ENCODE peak calls at places on chromosomes 4 and X, in ten cellular contexts. One of them, this sample, is unnamed.
A peak's percentile ranks its signal among the peaks of the same experiment; 100 is the strongest.

GRCh38 chr4:144734522-144734921 is 88.6 kb downstream of the HHIP start:
- DNase-seq in OCI-LY7: no peak
- DNase-seq in ascending aorta: no peak
- DNase-seq in heart left ventricle: no peak
- DNase-seq in psoas muscle: no peak
- DNase-seq in neuronal stem cell: no peak
- DNase-seq in HCT116: no peak
- DNase-seq in lung: no peak
- DNase-seq in NT2/D1: no peak
- DNase-seq in thoracic aorta: no peak
- DNase-seq in this sample: no peak

GRCh38 chr4:173370130-173370476 is 651 bp upstream of the SAP30 start:
- DNase-seq in neuronal stem cell: no peak
- DNase-seq in ascending aorta: peak; percentile 92
- DNase-seq in heart left ventricle: peak; percentile 71
- DNase-seq in thoracic aorta: peak; percentile 60
- DNase-seq in lung: peak; percentile 69
- DNase-seq in NT2/D1: no peak
- DNase-seq in psoas muscle: peak; percentile 66
- DNase-seq in HCT116: no peak
- DNase-seq in OCI-LY7: peak; percentile 77
- DNase-seq in this sample: peak; percentile 92

GRCh38 chrX:139823806-139824205 is 109.0 kb downstream of the ATP11C start:
- DNase-seq in thoracic aorta: no peak
- DNase-seq in neuronal stem cell: no peak
- DNase-seq in heart left ventricle: no peak
- DNase-seq in OCI-LY7: no peak
- DNase-seq in HCT116: no peak
- DNase-seq in psoas muscle: no peak
- DNase-seq in lung: no peak
- DNase-seq in NT2/D1: no peak
- DNase-seq in ascending aorta: no peak
- DNase-seq in this sample: no peak

GRCh38 chr4:6834867-6835266 is 52.3 kb downstream of the KIAA0232 start:
- DNase-seq in OCI-LY7: no peak
- DNase-seq in NT2/D1: no peak
- DNase-seq in thoracic aorta: no peak
- DNase-seq in ascending aorta: no peak
- DNase-seq in heart left ventricle: no peak
- DNase-seq in HCT116: no peak
- DNase-seq in lung: no peak
- DNase-seq in psoas muscle: peak; percentile 55
- DNase-seq in neuronal stem cell: no peak
- DNase-seq in this sample: no peak

GRCh38 chr4:26326791-26327190 is 6.0 kb downstream of the RBPJ start:
- DNase-seq in thoracic aorta: no peak
- DNase-seq in OCI-LY7: no peak
- DNase-seq in lung: no peak
- DNase-seq in heart left ventricle: no peak
- DNase-seq in psoas muscle: no peak
- DNase-seq in neuronal stem cell: no peak
- DNase-seq in NT2/D1: no peak
- DNase-seq in HCT116: no peak
- DNase-seq in ascending aorta: no peak
- DNase-seq in this sample: no peak

GRCh38 chr4:179855471-179855870 is 2387.7 kb upstream of the TENM3 start:
- DNase-seq in neuronal stem cell: no peak
- DNase-seq in thoracic aorta: no peak
- DNase-seq in NT2/D1: no peak
- DNase-seq in ascending aorta: no peak
- DNase-seq in OCI-LY7: no peak
- DNase-seq in psoas muscle: no peak
- DNase-seq in HCT116: no peak
- DNase-seq in lung: no peak
- DNase-seq in heart left ventricle: no peak
- DNase-seq in this sample: no peak

GRCh38 chr4:126023946-126024345 is 709.2 kb downstream of the FAT4 start:
- DNase-seq in psoas muscle: no peak
- DNase-seq in ascending aorta: no peak
- DNase-seq in HCT116: no peak
- DNase-seq in OCI-LY7: no peak
- DNase-seq in neuronal stem cell: no peak
- DNase-seq in lung: no peak
- DNase-seq in thoracic aorta: no peak
- DNase-seq in heart left ventricle: no peak
- DNase-seq in NT2/D1: no peak
- DNase-seq in this sample: no peak

GRCh38 chrX:49039598-49040375 is 3.4 kb downstream of the TFE3 start:
- DNase-seq in ascending aorta: peak; percentile 88
- DNase-seq in psoas muscle: peak; percentile 67
- DNase-seq in heart left ventricle: peak; percentile 59
- DNase-seq in lung: peak; percentile 83
- DNase-seq in NT2/D1: peak; percentile 97
- DNase-seq in HCT116: peak; percentile 75
- DNase-seq in neuronal stem cell: peak; percentile 74
- DNase-seq in thoracic aorta: peak; percentile 42
- DNase-seq in OCI-LY7: peak; percentile 68
- DNase-seq in this sample: peak; percentile 92

GRCh38 chr4:156953951-156954350 is 17.6 kb downstream of the PDGFC start:
- DNase-seq in heart left ventricle: no peak
- DNase-seq in neuronal stem cell: no peak
- DNase-seq in ascending aorta: no peak
- DNase-seq in NT2/D1: no peak
- DNase-seq in lung: no peak
- DNase-seq in psoas muscle: no peak
- DNase-seq in OCI-LY7: no peak
- DNase-seq in thoracic aorta: no peak
- DNase-seq in HCT116: no peak
- DNase-seq in this sample: no peak
- H3K4me1 ChIP-seq in heart left ventricle: peaks cover 56% of the 10 kb centered on the region
- H3K4me1 ChIP-seq in neuronal stem cell: peaks cover 7% of the 10 kb centered on the region
- H3K4me1 ChIP-seq in ascending aorta: peaks cover 45% of the 10 kb centered on the region
- H3K4me1 ChIP-seq in NT2/D1: no peaks in the 10 kb centered on the region
- H3K4me1 ChIP-seq in lung: no peaks in the 10 kb centered on the region
- H3K4me1 ChIP-seq in psoas muscle: peaks cover 39% of the 10 kb centered on the region
- H3K4me1 ChIP-seq in OCI-LY7: no peaks in the 10 kb centered on the region
- H3K4me1 ChIP-seq in thoracic aorta: peaks cover 84% of the 10 kb centered on the region
- H3K4me1 ChIP-seq in HCT116: peaks cover 15% of the 10 kb centered on the region
- H3K4me1 ChIP-seq in this sample: peaks cover 3% of the 10 kb centered on the region

GRCh38 chr4:105633241-105633640 is 75.2 kb downstream of the INTS12 start:
- DNase-seq in lung: no peak
- DNase-seq in OCI-LY7: no peak
- DNase-seq in HCT116: no peak
- DNase-seq in ascending aorta: no peak
- DNase-seq in psoas muscle: no peak
- DNase-seq in neuronal stem cell: no peak
- DNase-seq in heart left ventricle: no peak
- DNase-seq in NT2/D1: no peak
- DNase-seq in thoracic aorta: no peak
- DNase-seq in this sample: no peak

GRCh38 chr4:105634402-105634801 is 74.1 kb downstream of the INTS12 start:
- DNase-seq in psoas muscle: no peak
- DNase-seq in NT2/D1: no peak
- DNase-seq in lung: no peak
- DNase-seq in heart left ventricle: no peak
- DNase-seq in thoracic aorta: no peak
- DNase-seq in HCT116: no peak
- DNase-seq in neuronal stem cell: no peak
- DNase-seq in ascending aorta: no peak
- DNase-seq in OCI-LY7: no peak
- DNase-seq in this sample: no peak

GRCh38 chr4:105632599-105632998 is 75.9 kb downstream of the INTS12 start:
- DNase-seq in lung: no peak
- DNase-seq in NT2/D1: no peak
- DNase-seq in neuronal stem cell: no peak
- DNase-seq in thoracic aorta: no peak
- DNase-seq in HCT116: no peak
- DNase-seq in heart left ventricle: no peak
- DNase-seq in OCI-LY7: no peak
- DNase-seq in psoas muscle: no peak
- DNase-seq in ascending aorta: no peak
- DNase-seq in this sample: no peak

GRCh38 chr4:105641876-105642275 is 66.6 kb downstream of the INTS12 start:
- DNase-seq in ascending aorta: no peak
- DNase-seq in HCT116: no peak
- DNase-seq in neuronal stem cell: no peak
- DNase-seq in lung: no peak
- DNase-seq in OCI-LY7: no peak
- DNase-seq in thoracic aorta: no peak
- DNase-seq in heart left ventricle: no peak
- DNase-seq in psoas muscle: no peak
- DNase-seq in NT2/D1: no peak
- DNase-seq in this sample: no peak

DNA sequence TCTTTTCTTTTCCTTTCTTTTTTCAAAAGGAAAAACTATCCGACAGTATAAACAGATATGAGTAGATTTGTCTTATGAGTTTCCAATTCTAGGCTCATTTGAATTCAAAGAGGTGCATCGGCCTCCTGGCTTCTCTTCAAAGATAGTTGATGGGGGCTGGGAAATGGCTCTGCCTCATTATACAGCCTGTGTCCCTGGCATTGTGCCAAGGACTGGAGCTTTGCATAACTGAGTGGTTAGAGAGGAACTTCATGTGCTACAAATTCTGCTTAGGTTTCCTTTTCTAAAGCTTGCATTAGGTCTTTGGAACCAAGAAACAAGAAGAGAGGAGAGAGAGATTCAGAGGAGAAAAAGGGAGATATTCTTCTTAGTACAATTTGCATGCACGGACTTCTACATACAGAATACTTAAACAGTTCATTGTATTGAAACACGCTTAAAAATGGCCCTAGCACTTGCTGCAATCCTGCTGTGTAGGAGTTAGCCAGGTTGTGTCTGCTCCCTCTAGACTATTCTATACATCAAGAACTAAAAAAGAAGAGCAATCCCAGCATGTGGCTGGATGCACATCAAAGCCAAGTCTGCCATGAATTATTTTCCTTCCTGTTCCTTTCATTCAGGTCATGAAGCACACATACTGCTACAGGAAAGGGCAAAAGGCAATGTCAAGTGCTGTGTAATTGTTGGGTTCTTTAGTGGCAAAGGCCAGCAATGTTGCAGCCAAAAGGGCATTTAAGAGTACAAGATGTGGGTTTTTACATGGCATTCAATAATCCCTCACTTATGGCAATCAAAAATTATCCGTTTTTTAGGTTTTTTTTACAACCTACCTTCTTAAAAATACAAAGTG is 70.9 kb downstream of the INTS12 start:
- DNase-seq in thoracic aorta: peak; percentile 47
- DNase-seq in OCI-LY7: peak; percentile 79
- DNase-seq in neuronal stem cell: no peak
- DNase-seq in HCT116: no peak
- DNase-seq in lung: peak; percentile 82
- DNase-seq in heart left ventricle: peak; percentile 61
- DNase-seq in NT2/D1: peak; percentile 39
- DNase-seq in ascending aorta: peak; percentile 83
- DNase-seq in psoas muscle: peak; percentile 58
- DNase-seq in this sample: peak; percentile 82
- H3K4me1 ChIP-seq in thoracic aorta: peaks cover 30% of the 10 kb centered on the region
- H3K4me1 ChIP-seq in OCI-LY7: peaks cover 15% of the 10 kb centered on the region
- H3K4me1 ChIP-seq in neuronal stem cell: peaks cover 6% of the 10 kb centered on the region
- H3K4me1 ChIP-seq in HCT116: no peaks in the 10 kb centered on the region
- H3K4me1 ChIP-seq in lung: no peaks in the 10 kb centered on the region
- H3K4me1 ChIP-seq in heart left ventricle: peaks cover 45% of the 10 kb centered on the region
- H3K4me1 ChIP-seq in NT2/D1: no peaks in the 10 kb centered on the region
- H3K4me1 ChIP-seq in ascending aorta: no peaks in the 10 kb centered on the region
- H3K4me1 ChIP-seq in psoas muscle: peaks cover 22% of the 10 kb centered on the region
- H3K4me1 ChIP-seq in this sample: peaks cover 17% of the 10 kb centered on the region

GRCh38 chr4:56656346-56656643 is 24.8 kb downstream of the HOPX start:
- DNase-seq in ascending aorta: no peak
- DNase-seq in lung: no peak
- DNase-seq in HCT116: no peak
- DNase-seq in heart left ventricle: peak; percentile 18
- DNase-seq in NT2/D1: no peak
- DNase-seq in psoas muscle: peak; percentile 25
- DNase-seq in OCI-LY7: no peak
- DNase-seq in neuronal stem cell: no peak
- DNase-seq in thoracic aorta: no peak
- DNase-seq in this sample: peak; percentile 87

GRCh38 chr4:56653461-56654237 is 27.4 kb downstream of the HOPX start:
- DNase-seq in neuronal stem cell: no peak
- DNase-seq in heart left ventricle: no peak
- DNase-seq in psoas muscle: no peak
- DNase-seq in OCI-LY7: peak; percentile 12
- DNase-seq in lung: no peak
- DNase-seq in thoracic aorta: no peak
- DNase-seq in ascending aorta: no peak
- DNase-seq in NT2/D1: no peak
- DNase-seq in HCT116: no peak
- DNase-seq in this sample: no peak

GRCh38 chr4:56655627-56656345 is 25.3 kb downstream of the HOPX start:
- DNase-seq in OCI-LY7: no peak
- DNase-seq in psoas muscle: peak; percentile 26
- DNase-seq in lung: no peak
- DNase-seq in thoracic aorta: no peak
- DNase-seq in heart left ventricle: no peak
- DNase-seq in HCT116: no peak
- DNase-seq in neuronal stem cell: no peak
- DNase-seq in ascending aorta: no peak
- DNase-seq in NT2/D1: no peak
- DNase-seq in this sample: peak; percentile 83

GRCh38 chr4:56654238-56654632 is 26.9 kb downstream of the HOPX start:
- DNase-seq in lung: no peak
- DNase-seq in heart left ventricle: no peak
- DNase-seq in HCT116: no peak
- DNase-seq in ascending aorta: no peak
- DNase-seq in psoas muscle: no peak
- DNase-seq in OCI-LY7: no peak
- DNase-seq in thoracic aorta: no peak
- DNase-seq in neuronal stem cell: no peak
- DNase-seq in NT2/D1: no peak
- DNase-seq in this sample: no peak

GRCh38 chr4:56655209-56655626 is 25.9 kb downstream of the HOPX start:
- DNase-seq in neuronal stem cell: no peak
- DNase-seq in heart left ventricle: peak; percentile 15
- DNase-seq in thoracic aorta: no peak
- DNase-seq in psoas muscle: peak; percentile 54
- DNase-seq in OCI-LY7: no peak
- DNase-seq in lung: no peak
- DNase-seq in ascending aorta: no peak
- DNase-seq in HCT116: no peak
- DNase-seq in NT2/D1: no peak
- DNase-seq in this sample: peak; percentile 81
- H3K4me1 ChIP-seq in neuronal stem cell: peaks cover 5% of the 10 kb centered on the region
- H3K4me1 ChIP-seq in heart left ventricle: peaks cover 18% of the 10 kb centered on the region
- H3K4me1 ChIP-seq in thoracic aorta: peaks cover 27% of the 10 kb centered on the region
- H3K4me1 ChIP-seq in psoas muscle: peaks cover 31% of the 10 kb centered on the region
- H3K4me1 ChIP-seq in OCI-LY7: peaks cover 3% of the 10 kb centered on the region
- H3K4me1 ChIP-seq in lung: peaks cover 18% of the 10 kb centered on the region
- H3K4me1 ChIP-seq in ascending aorta: peaks cover 2% of the 10 kb centered on the region
- H3K4me1 ChIP-seq in HCT116: no peaks in the 10 kb centered on the region
- H3K4me1 ChIP-seq in NT2/D1: no peaks in the 10 kb centered on the region
- H3K4me1 ChIP-seq in this sample: peaks cover 13% of the 10 kb centered on the region

DNA sequence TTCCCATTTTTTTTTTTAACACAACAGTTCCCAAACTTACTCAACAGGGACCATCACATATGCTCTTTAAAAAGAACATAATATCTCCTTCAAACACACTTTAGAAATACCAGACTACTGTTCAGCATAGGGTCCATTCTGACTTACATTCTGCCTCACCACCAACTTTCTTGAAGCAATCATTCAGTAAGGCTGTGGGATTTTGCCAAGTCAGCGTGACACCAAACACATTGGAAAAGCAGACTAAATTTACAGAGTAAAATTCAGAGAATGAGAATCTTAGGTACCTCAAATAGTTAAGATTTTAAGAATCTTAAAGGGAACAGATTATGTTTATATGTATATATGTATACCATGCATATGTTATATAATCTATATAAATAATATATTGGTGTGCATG is 7.2 kb upstream of the PUDP start:
- DNase-seq in ascending aorta: no peak
- DNase-seq in neuronal stem cell: no peak
- DNase-seq in lung: no peak
- DNase-seq in HCT116: no peak
- DNase-seq in heart left ventricle: no peak
- DNase-seq in thoracic aorta: no peak
- DNase-seq in OCI-LY7: no peak
- DNase-seq in NT2/D1: no peak
- DNase-seq in psoas muscle: no peak
- DNase-seq in this sample: no peak
- H3K4me1 ChIP-seq in ascending aorta: no peaks in the 10 kb centered on the region
- H3K4me1 ChIP-seq in neuronal stem cell: peaks cover 13% of the 10 kb centered on the region
- H3K4me1 ChIP-seq in lung: no peaks in the 10 kb centered on the region
- H3K4me1 ChIP-seq in HCT116: no peaks in the 10 kb centered on the region
- H3K4me1 ChIP-seq in heart left ventricle: no peaks in the 10 kb centered on the region
- H3K4me1 ChIP-seq in thoracic aorta: no peaks in the 10 kb centered on the region
- H3K4me1 ChIP-seq in OCI-LY7: no peaks in the 10 kb centered on the region
- H3K4me1 ChIP-seq in NT2/D1: peaks cover 2% of the 10 kb centered on the region
- H3K4me1 ChIP-seq in psoas muscle: no peaks in the 10 kb centered on the region
- H3K4me1 ChIP-seq in this sample: no peaks in the 10 kb centered on the region

This sample was measured in kidney.